ENCODE peak calls at places on chromosomes 1 and 21, in five cellular contexts. One of them, this sample, is unnamed.

GRCh38 chr1:50517488-50517887 is 94.2 kb upstream of the DMRTA2 start:
- ATAC-seq in GM23338: no peak
- ATAC-seq in central memory CD8-positive, alpha-beta T cell: no peak
- ATAC-seq in activated CD4-positive, CD25-positive, alpha-beta regulatory T cell treated with anti-CD3 and anti-CD28 coated beads, Interleukin-2, amount 50 U/mL, for 24 hours: no peak
- ATAC-seq in aorta: no peak
- ATAC-seq in this sample: no peak

GRCh38 chr1:110207831-110208230 is 2.3 kb upstream of the KCNC4 start:
- ATAC-seq in GM23338: peak
- ATAC-seq in central memory CD8-positive, alpha-beta T cell: no peak
- ATAC-seq in activated CD4-positive, CD25-positive, alpha-beta regulatory T cell treated with anti-CD3 and anti-CD28 coated beads, Interleukin-2, amount 50 U/mL, for 24 hours: peak
- ATAC-seq in aorta: peak
- ATAC-seq in this sample: no peak

GRCh38 chr1:147719711-147720225 is 40.6 kb downstream of the GJA5 start:
- ATAC-seq in GM23338: no peak
- ATAC-seq in central memory CD8-positive, alpha-beta T cell: no peak
- ATAC-seq in activated CD4-positive, CD25-positive, alpha-beta regulatory T cell treated with anti-CD3 and anti-CD28 coated beads, Interleukin-2, amount 50 U/mL, for 24 hours: no peak
- ATAC-seq in aorta: no peak
- ATAC-seq in this sample: no peak

GRCh38 chr1:21149430-21149861 is 27.3 kb downstream of the EIF4G3 start:
- ATAC-seq in GM23338: no peak
- ATAC-seq in central memory CD8-positive, alpha-beta T cell: no peak
- ATAC-seq in activated CD4-positive, CD25-positive, alpha-beta regulatory T cell treated with anti-CD3 and anti-CD28 coated beads, Interleukin-2, amount 50 U/mL, for 24 hours: no peak
- ATAC-seq in aorta: peak
- ATAC-seq in this sample: peak

GRCh38 chr1:165632152-165632469 is 1.1 kb downstream of the MGST3 start:
- ATAC-seq in GM23338: peak
- ATAC-seq in central memory CD8-positive, alpha-beta T cell: no peak
- ATAC-seq in activated CD4-positive, CD25-positive, alpha-beta regulatory T cell treated with anti-CD3 and anti-CD28 coated beads, Interleukin-2, amount 50 U/mL, for 24 hours: no peak
- ATAC-seq in aorta: no peak
- ATAC-seq in this sample: no peak

GRCh38 chr1:236744533-236744932 is 50.6 kb upstream of the MTR start:
- ATAC-seq in GM23338: no peak
- ATAC-seq in central memory CD8-positive, alpha-beta T cell: no peak
- ATAC-seq in activated CD4-positive, CD25-positive, alpha-beta regulatory T cell treated with anti-CD3 and anti-CD28 coated beads, Interleukin-2, amount 50 U/mL, for 24 hours: no peak
- ATAC-seq in aorta: no peak
- ATAC-seq in this sample: no peak

GRCh38 chr1:36755313-36756230 is 272.9 kb upstream of the CSF3R start:
- ATAC-seq in GM23338: no peak
- ATAC-seq in central memory CD8-positive, alpha-beta T cell: no peak
- ATAC-seq in activated CD4-positive, CD25-positive, alpha-beta regulatory T cell treated with anti-CD3 and anti-CD28 coated beads, Interleukin-2, amount 50 U/mL, for 24 hours: no peak
- ATAC-seq in aorta: no peak
- ATAC-seq in this sample: no peak

GRCh38 chr21:36473203-36473602 is 6.7 kb downstream of the CLDN14 start:
- ATAC-seq in GM23338: no peak
- ATAC-seq in central memory CD8-positive, alpha-beta T cell: no peak
- ATAC-seq in activated CD4-positive, CD25-positive, alpha-beta regulatory T cell treated with anti-CD3 and anti-CD28 coated beads, Interleukin-2, amount 50 U/mL, for 24 hours: no peak
- ATAC-seq in aorta: no peak
- ATAC-seq in this sample: no peak

GRCh38 chr1:222975472-222976122 is 160.8 kb downstream of the DISP1 start:
- ATAC-seq in GM23338: no peak
- ATAC-seq in central memory CD8-positive, alpha-beta T cell: no peak
- ATAC-seq in activated CD4-positive, CD25-positive, alpha-beta regulatory T cell treated with anti-CD3 and anti-CD28 coated beads, Interleukin-2, amount 50 U/mL, for 24 hours: no peak
- ATAC-seq in aorta: no peak
- ATAC-seq in this sample: no peak

GRCh38 chr1:168607872-168608428 is 31.5 kb downstream of the XCL1 start:
- ATAC-seq in GM23338: no peak
- ATAC-seq in central memory CD8-positive, alpha-beta T cell: no peak
- ATAC-seq in activated CD4-positive, CD25-positive, alpha-beta regulatory T cell treated with anti-CD3 and anti-CD28 coated beads, Interleukin-2, amount 50 U/mL, for 24 hours: no peak
- ATAC-seq in aorta: no peak
- ATAC-seq in this sample: no peak

GRCh38 chr1:207181838-207182237 is 77.8 kb downstream of the C4BPA start:
- ATAC-seq in GM23338: no peak
- ATAC-seq in central memory CD8-positive, alpha-beta T cell: no peak
- ATAC-seq in activated CD4-positive, CD25-positive, alpha-beta regulatory T cell treated with anti-CD3 and anti-CD28 coated beads, Interleukin-2, amount 50 U/mL, for 24 hours: no peak
- ATAC-seq in aorta: no peak
- ATAC-seq in this sample: no peak

GRCh38 chr21:41801256-41801655 is 34.4 kb upstream of the RIPK4 start:
- ATAC-seq in GM23338: no peak
- ATAC-seq in central memory CD8-positive, alpha-beta T cell: no peak
- ATAC-seq in activated CD4-positive, CD25-positive, alpha-beta regulatory T cell treated with anti-CD3 and anti-CD28 coated beads, Interleukin-2, amount 50 U/mL, for 24 hours: no peak
- ATAC-seq in aorta: no peak
- ATAC-seq in this sample: no peak

GRCh38 chr1:201531551-201532425 is 7.1 kb upstream of the NAV1 start:
- ATAC-seq in GM23338: peak
- ATAC-seq in central memory CD8-positive, alpha-beta T cell: no peak
- ATAC-seq in activated CD4-positive, CD25-positive, alpha-beta regulatory T cell treated with anti-CD3 and anti-CD28 coated beads, Interleukin-2, amount 50 U/mL, for 24 hours: no peak
- ATAC-seq in aorta: peak
- ATAC-seq in this sample: no peak

GRCh38 chr1:214579183-214579582 is 23.8 kb upstream of the CENPF start:
- ATAC-seq in GM23338: no peak
- ATAC-seq in central memory CD8-positive, alpha-beta T cell: no peak
- ATAC-seq in activated CD4-positive, CD25-positive, alpha-beta regulatory T cell treated with anti-CD3 and anti-CD28 coated beads, Interleukin-2, amount 50 U/mL, for 24 hours: no peak
- ATAC-seq in aorta: no peak
- ATAC-seq in this sample: no peak

GRCh38 chr1:172894345-172895049 is 156.2 kb downstream of the TNFSF18 start:
- ATAC-seq in GM23338: no peak
- ATAC-seq in central memory CD8-positive, alpha-beta T cell: peak
- ATAC-seq in activated CD4-positive, CD25-positive, alpha-beta regulatory T cell treated with anti-CD3 and anti-CD28 coated beads, Interleukin-2, amount 50 U/mL, for 24 hours: peak
- ATAC-seq in aorta: no peak
- ATAC-seq in this sample: no peak

GRCh38 chr1:48414264-48414663 is 57.7 kb downstream of the SPATA6 start:
- ATAC-seq in GM23338: no peak
- ATAC-seq in central memory CD8-positive, alpha-beta T cell: no peak
- ATAC-seq in activated CD4-positive, CD25-positive, alpha-beta regulatory T cell treated with anti-CD3 and anti-CD28 coated beads, Interleukin-2, amount 50 U/mL, for 24 hours: no peak
- ATAC-seq in aorta: no peak
- ATAC-seq in this sample: no peak

GRCh38 chr1:23742670-23743286 is 493 bp upstream of the ELOA start:
- ATAC-seq in GM23338: peak
- ATAC-seq in central memory CD8-positive, alpha-beta T cell: peak
- ATAC-seq in activated CD4-positive, CD25-positive, alpha-beta regulatory T cell treated with anti-CD3 and anti-CD28 coated beads, Interleukin-2, amount 50 U/mL, for 24 hours: peak
- ATAC-seq in aorta: peak
- ATAC-seq in this sample: peak

GRCh38 chr1:37360011-37360410 is 114.4 kb upstream of the ZC3H12A start:
- ATAC-seq in GM23338: no peak
- ATAC-seq in central memory CD8-positive, alpha-beta T cell: no peak
- ATAC-seq in activated CD4-positive, CD25-positive, alpha-beta regulatory T cell treated with anti-CD3 and anti-CD28 coated beads, Interleukin-2, amount 50 U/mL, for 24 hours: no peak
- ATAC-seq in aorta: no peak
- ATAC-seq in this sample: no peak

GRCh38 chr1:86774305-86775304 is 70.2 kb downstream of the SH3GLB1 start:
- ATAC-seq in GM23338: peak
- ATAC-seq in central memory CD8-positive, alpha-beta T cell: peak
- ATAC-seq in activated CD4-positive, CD25-positive, alpha-beta regulatory T cell treated with anti-CD3 and anti-CD28 coated beads, Interleukin-2, amount 50 U/mL, for 24 hours: peak
- ATAC-seq in aorta: peak
- ATAC-seq in this sample: peak

GRCh38 chr1:13535227-13535626 is 21.4 kb upstream of the LRRC38 start:
- ATAC-seq in GM23338: no peak
- ATAC-seq in central memory CD8-positive, alpha-beta T cell: no peak
- ATAC-seq in activated CD4-positive, CD25-positive, alpha-beta regulatory T cell treated with anti-CD3 and anti-CD28 coated beads, Interleukin-2, amount 50 U/mL, for 24 hours: no peak
- ATAC-seq in aorta: no peak
- ATAC-seq in this sample: no peak

This sample was measured in gastroesophageal sphincter.